ENCODE peak calls at places on chromosomes 11 and 22, in six cellular contexts. H, F, G, M, T and Y are unnamed samples.

GRCh38 chr11:124961972-124962609 is 8.1 kb downstream of the CCDC15 start:
- DNase-seq in H (peak; percentile 68), F (no peak), G (no peak), M (peak; percentile 71), T (peak; percentile 60), Y (peak; percentile 65)

GRCh38 chr22:44956835-44957234 is 53.0 kb downstream of the PHF21B start:
- DNase-seq in H (no peak), F (no peak), G (no peak), M (no peak), T (no peak), Y (no peak)

GRCh38 chr11:32439488-32440210 is 4.3 kb upstream of the WT1 start:
- DNase-seq in H (no peak), F (peak; percentile 27), G (no peak), M (no peak), T (peak; percentile 18), Y (no peak)

GRCh38 chr11:58024601-58025091 is 965 bp downstream of the OR9Q1 start:
- DNase-seq in H (no peak), F (peak; percentile 36), G (peak; percentile 89), M (no peak), T (no peak), Y (no peak)

GRCh38 chr11:66124564-66124963 is 54.5 kb downstream of the PACS1 start:
- DNase-seq in H (peak; percentile 45), F (no peak), G (no peak), M (no peak), T (no peak), Y (no peak)

GRCh38 chr11:112963368-112963955 is 2.2 kb downstream of the NCAM1 start:
- DNase-seq in H (no peak), F (peak; percentile 31), G (no peak), M (no peak), T (peak; percentile 88), Y (no peak)

GRCh38 chr22:35630891-35631290 is 13.8 kb upstream of the MB start:
- DNase-seq in H (no peak), F (no peak), G (no peak), M (no peak), T (no peak), Y (no peak)

GRCh38 chr11:100832851-100833250 is 145.8 kb downstream of the ARHGAP42 start:
- DNase-seq in H (no peak), F (no peak), G (no peak), M (no peak), T (no peak), Y (no peak)

GRCh38 chr22:36873614-36874308 is 13.0 kb downstream of the NCF4 start:
- DNase-seq in H (peak; percentile 69), F (peak; percentile 26), G (peak; percentile 32), M (peak; percentile 37), T (peak; percentile 62), Y (no peak)

GRCh38 chr22:33057363-33057995 is 702 bp downstream of the SYN3 start:
- DNase-seq in H (no peak), F (no peak), G (no peak), M (no peak), T (no peak), Y (no peak)

GRCh38 chr11:107043242-107043991 is 25.1 kb upstream of the GUCY1A2 start:
- DNase-seq in H (no peak), F (no peak), G (no peak), M (no peak), T (no peak), Y (no peak)

GRCh38 chr11:43962383-43962969 is 20.0 kb downstream of the C11orf96 start:
- DNase-seq in H (no peak), F (no peak), G (no peak), M (no peak), T (peak; percentile 60), Y (no peak)

GRCh38 chr11:73598719-73599379 is 937 bp upstream of the FAM168A start:
- DNase-seq in H (no peak), F (no peak), G (no peak), M (no peak), T (no peak), Y (no peak)

GRCh38 chr11:45282070-45282469 is 4.1 kb downstream of the SYT13 start:
- DNase-seq in H (no peak), F (no peak), G (no peak), M (no peak), T (no peak), Y (no peak)

GRCh38 chr11:34619062-34619516 is 1.8 kb upstream of the EHF start:
- DNase-seq in H (no peak), F (no peak), G (no peak), M (no peak), T (peak; percentile 18), Y (no peak)

GRCh38 chr11:12212181-12212820 is 101.9 kb downstream of the MICAL2 start:
- DNase-seq in H (no peak), F (no peak), G (no peak), M (no peak), T (no peak), Y (no peak)

GRCh38 chr11:12269104-12269441 is 108.3 kb upstream of the PARVA start:
- DNase-seq in H (no peak), F (peak; percentile 45), G (no peak), M (no peak), T (peak; percentile 67), Y (no peak)

GRCh38 chr11:68343761-68344256 is 31.4 kb downstream of the LRP5 start:
- DNase-seq in H (no peak), F (no peak), G (no peak), M (no peak), T (no peak), Y (no peak)

GRCh38 chr11:68340003-68340767 is 27.8 kb downstream of the LRP5 start:
- DNase-seq in H (no peak), F (no peak), G (no peak), M (no peak), T (no peak), Y (peak; percentile 47)

GRCh38 chr11:68341557-68342458 is 29.4 kb downstream of the LRP5 start:
- DNase-seq in H (no peak), F (no peak), G (no peak), M (no peak), T (peak; percentile 80), Y (no peak)

GRCh38 chr11:68340784-68341556 is 28.6 kb downstream of the LRP5 start:
- DNase-seq in H (peak; percentile 56), F (no peak), G (no peak), M (no peak), T (no peak), Y (peak; percentile 30)

DNA sequence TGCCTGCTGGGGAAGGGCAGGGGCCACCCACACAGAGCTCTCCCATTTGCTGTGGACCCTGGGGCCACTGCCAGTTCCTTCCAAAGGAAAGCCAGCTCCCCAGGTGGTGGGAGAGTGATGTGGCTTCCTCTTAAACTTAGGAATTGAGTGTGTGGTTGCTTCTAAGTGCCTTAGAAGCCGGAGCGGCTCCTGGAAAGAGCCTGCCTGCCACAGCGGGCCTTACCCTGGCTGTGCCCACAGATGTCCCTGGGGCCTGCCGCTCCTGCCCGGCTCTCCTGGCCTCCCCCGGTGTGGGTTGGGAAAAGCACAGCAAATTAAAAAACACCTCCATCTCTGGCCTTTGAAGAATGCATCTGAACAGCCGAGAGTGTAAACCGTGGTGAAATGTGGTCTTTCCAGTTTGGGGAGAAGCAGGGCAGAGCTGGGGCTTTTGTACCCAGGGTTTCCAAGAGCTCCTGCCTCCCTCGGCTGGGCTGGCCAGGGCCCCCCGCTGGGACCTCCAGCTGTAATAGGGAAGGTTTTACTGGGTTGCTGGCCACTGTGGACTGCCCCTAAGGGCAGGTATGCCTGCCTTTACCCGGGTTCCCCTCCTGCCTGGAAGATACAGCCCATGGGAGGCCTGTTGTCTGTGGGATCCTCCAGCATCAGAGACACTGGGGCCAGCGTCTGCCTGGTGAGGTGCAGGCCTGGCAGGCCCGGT is 30.2 kb downstream of the LRP5 start:
- DNase-seq in H (no peak), F (no peak), G (no peak), M (peak; percentile 69), T (peak; percentile 47), Y (no peak)
- H3K27ac ChIP-seq in H (peak overlapping the region; percentile 83), F (peak overlapping the region; percentile 43), G (peak overlapping the region; percentile 35), M (peak overlapping the region; percentile 98), T (peak overlapping the region; percentile 60), Y (no peak overlapping the region)

GRCh38 chr22:19850482-19851109 is 4.1 kb downstream of the GNB1L start:
- DNase-seq in H (no peak), F (no peak), G (no peak), M (no peak), T (no peak), Y (no peak)
- H3K4me1 ChIP-seq in H (peaks cover 28% of the 10 kb centered on the region), F (peaks cover 12% of the 10 kb centered on the region), G (peaks cover 13% of the 10 kb centered on the region), M (peaks cover 65% of the 10 kb centered on the region), T (peaks cover 9% of the 10 kb centered on the region), Y (peaks cover 34% of the 10 kb centered on the region)

GRCh38 chr22:47155131-47155885 is 392.9 kb downstream of the TBC1D22A start:
- DNase-seq in H (no peak), F (no peak), G (no peak), M (no peak), T (no peak), Y (no peak)
- H3K4me3 ChIP-seq in H (no peak overlapping the region), F (no peak overlapping the region), G (peak overlapping the region; percentile 44), M (no peak overlapping the region), T (no peak overlapping the region), Y (no peak overlapping the region)

DNA sequence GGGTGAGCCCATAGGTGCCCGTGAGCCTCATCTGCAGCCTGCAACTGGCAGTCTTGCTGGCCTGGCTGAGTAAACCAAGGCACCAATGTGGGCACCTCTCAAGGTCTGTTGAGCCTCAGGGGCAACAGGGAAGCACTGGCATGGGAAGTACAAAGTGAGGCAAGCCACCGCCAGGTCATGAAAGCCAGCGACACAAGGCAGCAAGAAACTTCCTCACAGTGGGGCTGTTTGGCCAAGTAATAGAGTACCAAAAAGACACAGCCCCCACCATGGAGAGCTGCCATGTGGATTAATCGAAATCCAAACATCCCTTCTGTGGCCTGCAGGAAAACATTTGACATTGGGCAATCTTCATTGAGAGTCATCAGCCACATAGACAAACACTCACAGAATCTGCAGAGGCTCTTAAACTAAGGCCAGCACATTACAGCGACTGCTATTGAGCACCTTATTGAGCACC is 43.6 kb upstream of the FIBIN start:
- DNase-seq in H (no peak), F (no peak), G (no peak), M (no peak), T (no peak), Y (no peak)
- H3K27ac ChIP-seq in H (no peak overlapping the region), F (no peak overlapping the region), G (no peak overlapping the region), M (no peak overlapping the region), T (peak overlapping the region; percentile 97), Y (no peak overlapping the region)

GRCh38 chr11:2885676-2886081 is at the start of gene CDKN1C:
- DNase-seq in H (peak; percentile 71), F (peak; percentile 95), G (peak; percentile 89), M (peak; percentile 59), T (peak; percentile 98), Y (peak; percentile 88)
- H3K4me1 ChIP-seq in H (peaks cover 5% of the 10 kb centered on the region), F (peaks cover 14% of the 10 kb centered on the region), G (peaks cover 9% of the 10 kb centered on the region), M (peaks cover 37% of the 10 kb centered on the region), T (peaks cover 3% of the 10 kb centered on the region), Y (peaks cover 17% of the 10 kb centered on the region)